ENCODE peak calls at places on chromosomes 5 and 9, in five cellular contexts. One of them, this sample, is unnamed.

GRCh38 chr5:158074992-158075769 is 216.2 kb upstream of the CLINT1 start:
- DNase-seq in iPS-NIHi11: peak
- DNase-seq in stimulated activated CD4-positive, alpha-beta T cell treated with anti-CD3 and anti-CD28 coated beads, TNF-alpha, amount 100 ng/mL, for 24 hours: peak
- DNase-seq in cardiac fibroblast: peak
- DNase-seq in kidney tubule cell: peak
- DNase-seq in this sample: peak

GRCh38 chr5:52987711-52988329 is 1.3 kb upstream of the ITGA2 start:
- DNase-seq in stimulated activated CD4-positive, alpha-beta T cell treated with anti-CD3 and anti-CD28 coated beads, TNF-alpha, amount 100 ng/mL, for 24 hours: no peak
- DNase-seq in cardiac fibroblast: peak
- DNase-seq in iPS-NIHi11: no peak
- DNase-seq in kidney tubule cell: peak
- DNase-seq in this sample: no peak

GRCh38 chr5:72451771-72452505 is 55.3 kb downstream of the ZNF366 start:
- DNase-seq in kidney tubule cell: peak
- DNase-seq in stimulated activated CD4-positive, alpha-beta T cell treated with anti-CD3 and anti-CD28 coated beads, TNF-alpha, amount 100 ng/mL, for 24 hours: no peak
- DNase-seq in iPS-NIHi11: peak
- DNase-seq in cardiac fibroblast: peak
- DNase-seq in this sample: peak

GRCh38 chr5:76425940-76426339 is 22.9 kb downstream of the IQGAP2 start:
- DNase-seq in iPS-NIHi11: no peak
- DNase-seq in kidney tubule cell: no peak
- DNase-seq in stimulated activated CD4-positive, alpha-beta T cell treated with anti-CD3 and anti-CD28 coated beads, TNF-alpha, amount 100 ng/mL, for 24 hours: no peak
- DNase-seq in cardiac fibroblast: no peak
- DNase-seq in this sample: no peak

GRCh38 chr5:103668281-103668680 is 105.7 kb upstream of the NUDT12 start:
- DNase-seq in stimulated activated CD4-positive, alpha-beta T cell treated with anti-CD3 and anti-CD28 coated beads, TNF-alpha, amount 100 ng/mL, for 24 hours: no peak
- DNase-seq in kidney tubule cell: no peak
- DNase-seq in cardiac fibroblast: peak
- DNase-seq in iPS-NIHi11: no peak
- DNase-seq in this sample: no peak

GRCh38 chr9:128159073-128159783 is 837 bp upstream of the BBLN start:
- DNase-seq in iPS-NIHi11: no peak
- DNase-seq in kidney tubule cell: no peak
- DNase-seq in stimulated activated CD4-positive, alpha-beta T cell treated with anti-CD3 and anti-CD28 coated beads, TNF-alpha, amount 100 ng/mL, for 24 hours: peak
- DNase-seq in cardiac fibroblast: no peak
- DNase-seq in this sample: no peak

GRCh38 chr9:92714787-92715487 is 45.0 kb upstream of the IPPK start:
- DNase-seq in stimulated activated CD4-positive, alpha-beta T cell treated with anti-CD3 and anti-CD28 coated beads, TNF-alpha, amount 100 ng/mL, for 24 hours: no peak
- DNase-seq in cardiac fibroblast: no peak
- DNase-seq in iPS-NIHi11: peak
- DNase-seq in kidney tubule cell: no peak
- DNase-seq in this sample: no peak

GRCh38 chr9:73643379-73644013 is 491.8 kb downstream of the ANXA1 start:
- DNase-seq in iPS-NIHi11: no peak
- DNase-seq in stimulated activated CD4-positive, alpha-beta T cell treated with anti-CD3 and anti-CD28 coated beads, TNF-alpha, amount 100 ng/mL, for 24 hours: no peak
- DNase-seq in cardiac fibroblast: peak
- DNase-seq in kidney tubule cell: peak
- DNase-seq in this sample: no peak

GRCh38 chr9:12185856-12186255 is 507.3 kb upstream of the TYRP1 start:
- DNase-seq in iPS-NIHi11: no peak
- DNase-seq in kidney tubule cell: no peak
- DNase-seq in stimulated activated CD4-positive, alpha-beta T cell treated with anti-CD3 and anti-CD28 coated beads, TNF-alpha, amount 100 ng/mL, for 24 hours: no peak
- DNase-seq in cardiac fibroblast: no peak
- DNase-seq in this sample: no peak

GRCh38 chr5:148853868-148854267 is 27.5 kb downstream of the ADRB2 start:
- DNase-seq in stimulated activated CD4-positive, alpha-beta T cell treated with anti-CD3 and anti-CD28 coated beads, TNF-alpha, amount 100 ng/mL, for 24 hours: no peak
- DNase-seq in kidney tubule cell: no peak
- DNase-seq in iPS-NIHi11: no peak
- DNase-seq in cardiac fibroblast: no peak
- DNase-seq in this sample: no peak

This sample was measured in left kidney.